ENCODE peak calls at places on chromosome 21, in seven cellular contexts. G, F, V, N, T, A and X are unnamed samples.

GRCh38 chr21:42579456-42580075 is 65.9 kb downstream of the SLC37A1 start:
- DNase-seq in N (no peak), T (no peak), V (no peak), F (no peak), G (no peak), A (no peak), X (no peak)

GRCh38 chr21:17931080-17931479 is 111.9 kb upstream of the C21orf91 start:
- DNase-seq in N (no peak), V (peak; percentile 41), A (no peak), T (no peak), G (no peak), F (no peak), X (no peak)

GRCh38 chr21:34800797-34801518 is 132.2 kb downstream of the CLIC6 start:
- DNase-seq in T (no peak), V (peak; percentile 18), N (peak; percentile 13), G (peak; percentile 51), A (no peak), F (no peak), X (no peak)

GRCh38 chr21:24023936-24024335 is 1583.3 kb downstream of the MRPL39 start:
- DNase-seq in A (peak; percentile 41), F (no peak), T (no peak), G (no peak), V (no peak), N (no peak), X (no peak)

GRCh38 chr21:34620084-34620665 is 5.3 kb upstream of the RCAN1 start:
- DNase-seq in A (no peak), T (peak; percentile 89), V (no peak), F (no peak), N (no peak), G (no peak), X (no peak)

GRCh38 chr21:21860888-21861287 is 862.7 kb downstream of the NCAM2 start:
- DNase-seq in N (no peak), G (peak; percentile 19), V (peak; percentile 11), A (no peak), T (no peak), F (no peak), X (no peak)

GRCh38 chr21:33844104-33844889 is 71.3 kb downstream of the ATP5PO start:
- DNase-seq in F (no peak), V (no peak), A (no peak), N (no peak), T (peak; percentile 32), G (peak; percentile 71), X (no peak)

GRCh38 chr21:33881689-33882440 is 33.7 kb downstream of the ATP5PO start:
- DNase-seq in A (no peak), F (no peak), N (no peak), V (no peak), T (no peak), G (no peak), X (no peak)

GRCh38 chr21:26061437-26061836 is 109.1 kb downstream of the APP start:
- DNase-seq in N (no peak), F (no peak), V (no peak), A (no peak), G (peak; percentile 27), T (no peak), X (no peak)

GRCh38 chr21:35952651-35953340 is 107.5 kb downstream of the SETD4 start:
- DNase-seq in A (no peak), V (no peak), G (no peak), N (no peak), F (no peak), T (no peak), X (no peak)

GRCh38 chr21:17270234-17270633 is 242.6 kb upstream of the CXADR start:
- DNase-seq in A (peak; percentile 12), F (peak; percentile 77), T (peak; percentile 62), N (peak; percentile 4), V (peak; percentile 49), G (peak; percentile 75), X (peak; percentile 7)

GRCh38 chr21:24208562-24209260 is 1398.6 kb downstream of the MRPL39 start:
- DNase-seq in F (no peak), G (no peak), V (no peak), N (no peak), T (no peak), A (no peak), X (no peak)

GRCh38 chr21:42146821-42147220 is 72.1 kb upstream of the ABCG1 start:
- DNase-seq in V (no peak), N (no peak), T (no peak), A (no peak), G (no peak), F (peak; percentile 10), X (no peak)

GRCh38 chr21:15301014-15301413 is 236.2 kb upstream of the NRIP1 start:
- DNase-seq in V (peak; percentile 44), N (no peak), A (peak; percentile 67), F (no peak), G (no peak), T (no peak), X (no peak)

GRCh38 chr21:45551316-45551715 is 9.1 kb upstream of the SLC19A1 start:
- DNase-seq in F (no peak), A (no peak), N (peak; percentile 58), T (no peak), V (no peak), G (peak; percentile 59), X (peak; percentile 78)

GRCh38 chr21:15826147-15826780 is 96.5 kb downstream of the USP25 start:
- DNase-seq in T (peak; percentile 55), G (peak; percentile 50), N (peak; percentile 21), A (no peak), V (peak; percentile 87), F (no peak), X (peak; percentile 38)

GRCh38 chr21:16587141-16587570 is 857.4 kb downstream of the USP25 start:
- DNase-seq in N (peak; percentile 29), V (peak; percentile 58), F (peak; percentile 50), A (peak; percentile 35), G (peak; percentile 59), T (no peak), X (peak; percentile 26)

GRCh38 chr21:36839123-36839522 is 127.3 kb downstream of the HLCS start:
- DNase-seq in N (no peak), G (peak; percentile 42), T (no peak), V (no peak), F (no peak), A (no peak), X (no peak)

GRCh38 chr21:15820857-15821256 is 91.1 kb downstream of the USP25 start:
- DNase-seq in F (no peak), T (no peak), N (no peak), G (peak; percentile 25), V (no peak), A (no peak), X (no peak)

GRCh38 chr21:43287974-43288755 is 119.4 kb downstream of the CRYAA start:
- DNase-seq in F (no peak), N (no peak), G (no peak), V (no peak), A (peak; percentile 13), T (no peak), X (no peak)

GRCh38 chr21:33931799-33932390 is 16.3 kb upstream of the ATP5PO start:
- DNase-seq in N (no peak), T (no peak), A (no peak), G (peak; percentile 37), V (no peak), F (no peak), X (no peak)

GRCh38 chr21:34093083-34093482 is 19.7 kb downstream of the MRPS6 start:
- DNase-seq in T (no peak), F (no peak), N (no peak), A (no peak), G (no peak), V (no peak), X (no peak)

GRCh38 chr21:39456665-39457064 is 4.9 kb downstream of the SH3BGR start:
- DNase-seq in V (no peak), F (no peak), T (no peak), A (no peak), N (peak; percentile 13), G (no peak), X (no peak)

GRCh38 chr21:39034590-39035536 is 148.4 kb downstream of the PSMG1 start:
- DNase-seq in V (no peak), G (no peak), F (no peak), N (no peak), T (no peak), A (no peak), X (no peak)

GRCh38 chr21:38095220-38095619 is 161.6 kb upstream of the KCNJ15 start:
- DNase-seq in A (no peak), F (no peak), N (no peak), G (no peak), T (no peak), V (no peak), X (peak; percentile 38)

GRCh38 chr21:37631319-37632117 is 264.9 kb downstream of the DYRK1A start:
- DNase-seq in T (no peak), A (no peak), F (no peak), V (peak; percentile 66), N (peak; percentile 9), G (no peak), X (peak; percentile 43)

GRCh38 chr21:14977814-14978213 is 87.0 kb downstream of the NRIP1 start:
- DNase-seq in A (no peak), V (no peak), N (no peak), G (no peak), F (no peak), T (peak; percentile 13), X (no peak)

GRCh38 chr21:28936721-28937120 is 56.0 kb downstream of the LTN1 start:
- DNase-seq in V (no peak), F (no peak), A (no peak), G (no peak), T (no peak), N (no peak), X (no peak)
- H3K4me3 ChIP-seq in V (no peak overlapping the region), F (no peak overlapping the region), A (no peak overlapping the region), G (no peak overlapping the region), T (no peak overlapping the region), N (no peak overlapping the region), X (no peak overlapping the region)

DNA sequence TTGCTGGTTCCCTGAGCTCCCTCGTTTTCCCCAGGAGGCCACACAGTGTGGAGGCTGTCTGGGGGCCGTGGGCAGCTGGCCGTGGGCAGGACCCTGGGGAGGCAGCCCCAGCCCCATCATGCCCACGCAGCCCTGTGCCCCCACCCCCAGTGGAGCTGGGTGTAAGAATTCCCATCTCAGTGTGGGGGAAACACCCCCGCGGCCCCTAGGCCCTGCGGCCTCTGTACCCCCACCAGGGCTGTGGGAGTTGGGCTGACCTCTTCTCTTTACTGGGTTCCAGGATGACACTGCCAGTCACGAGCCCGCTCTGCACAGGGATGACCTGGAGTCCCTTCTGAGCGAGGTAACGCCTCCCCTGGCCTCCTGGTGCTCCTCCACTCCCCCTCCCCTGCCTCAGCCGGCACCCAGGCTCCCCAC is 3.7 kb upstream of the PFKL start:
- DNase-seq in A (no peak), T (no peak), N (no peak), F (no peak), G (no peak), V (no peak), X (no peak)
- H3K4me3 ChIP-seq in A (no peak overlapping the region), T (no peak overlapping the region), N (no peak overlapping the region), F (no peak overlapping the region), G (no peak overlapping the region), V (no peak overlapping the region), X (no peak overlapping the region)

DNA sequence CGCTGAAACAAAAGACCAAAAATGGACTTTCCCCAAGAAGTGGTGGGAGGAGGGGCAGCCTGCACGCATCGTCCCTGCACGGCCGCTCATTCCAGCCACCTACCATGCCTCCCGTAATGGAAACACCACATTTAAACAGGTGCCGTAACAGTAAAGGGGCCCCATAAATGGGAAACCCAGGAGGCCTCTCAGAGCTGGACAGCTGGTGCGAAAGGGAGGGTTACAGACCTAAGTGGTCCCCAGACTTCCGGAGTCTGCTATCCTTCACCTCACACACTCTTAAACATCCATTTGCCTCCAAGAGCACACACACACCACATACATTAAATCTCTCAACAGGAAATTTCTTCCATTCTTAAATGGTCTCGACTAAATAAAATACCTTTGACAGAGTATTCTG is 120.7 kb upstream of the SOD1 start:
- DNase-seq in G (no peak), T (peak; percentile 84), A (no peak), V (no peak), N (no peak), F (no peak), X (no peak)
- H3K4me3 ChIP-seq in G (no peak overlapping the region), T (no peak overlapping the region), A (no peak overlapping the region), V (no peak overlapping the region), N (no peak overlapping the region), F (no peak overlapping the region), X (no peak overlapping the region)

GRCh38 chr21:46661211-46661625 is 25.7 kb downstream of the PRMT2 start:
- DNase-seq in T (peak; percentile 84), N (no peak), A (peak; percentile 54), G (peak; percentile 82), V (peak; percentile 90), F (peak; percentile 74), X (no peak)
- H3K4me3 ChIP-seq in T (no peak overlapping the region), N (no peak overlapping the region), A (peak overlapping the region; percentile 32), G (peak overlapping the region; percentile 60), V (no peak overlapping the region), F (peak overlapping the region; percentile 14), X (no peak overlapping the region)